ENCODE peak calls at places on chromosome X, in seven cellular contexts. D is IMR-90, B is H9, M is mesendoderm, O is trophoblast cell, E is mesenchymal stem cell, P is H1. F is an unnamed sample.

GRCh38 chrX:36434521-36434920 is 515.0 kb downstream of the CFAP47 start:
- DNase-seq in D (peak; percentile 20), B (no peak), M (no peak), O (no peak), E (no peak), P (no peak), F (no peak)

GRCh38 chrX:12867746-12868145 is 874 bp downstream of the TLR7 start:
- DNase-seq in D (no peak), B (no peak), M (no peak), O (no peak), E (no peak), P (no peak), F (no peak)

GRCh38 chrX:27735914-27736313 is 71.9 kb upstream of the MAGEB10 start:
- DNase-seq in D (no peak), B (no peak), M (no peak), O (no peak), E (no peak), P (no peak), F (no peak)

GRCh38 chrX:115639481-115639880 is 78.5 kb downstream of the PLS3 start:
- DNase-seq in D (no peak), B (no peak), M (no peak), O (no peak), E (no peak), P (no peak), F (no peak)

GRCh38 chrX:966396-967070 is 245.9 kb downstream of the CRLF2 start:
- DNase-seq in D (no peak), B (no peak), M (no peak), O (no peak), E (no peak), P (no peak), F (no peak)

GRCh38 chrX:137118136-137118535 is 84.3 kb upstream of the GPR101 start:
- DNase-seq in D (no peak), B (no peak), M (no peak), O (no peak), E (no peak), P (no peak), F (no peak)

GRCh38 chrX:48976086-48976485 is 4.4 kb upstream of the KCND1 start:
- DNase-seq in D (no peak), B (no peak), M (no peak), O (no peak), E (no peak), P (no peak), F (no peak)

GRCh38 chrX:24025741-24026402 is 1.1 kb downstream of the KLHL15 start:
- DNase-seq in D (peak; percentile 81), B (peak; percentile 70), M (peak; percentile 70), O (peak; percentile 67), E (peak; percentile 76), P (peak; percentile 50), F (no peak)

GRCh38 chrX:15343075-15343476 is 7.8 kb upstream of the PIGA start:
- DNase-seq in D (peak; percentile 60), B (no peak), M (no peak), O (peak; percentile 94), E (peak; percentile 56), P (no peak), F (no peak)

GRCh38 chrX:56107320-56107719 is 124.8 kb upstream of the KLF8 start:
- DNase-seq in D (no peak), B (no peak), M (no peak), O (no peak), E (no peak), P (no peak), F (no peak)

GRCh38 chrX:56802921-56803848 is 74.1 kb downstream of the NBDY start:
- DNase-seq in D (peak; percentile 76), B (peak; percentile 71), M (peak; percentile 70), O (peak; percentile 91), E (peak; percentile 55), P (peak; percentile 56), F (peak; percentile 48)

GRCh38 chrX:133838761-133839676 is 146.4 kb downstream of the GPC3 start:
- DNase-seq in D (peak; percentile 28), B (peak; percentile 43), M (peak; percentile 93), O (peak; percentile 59), E (peak; percentile 48), P (peak; percentile 66), F (peak; percentile 36)

GRCh38 chrX:133171962-133172708 is 46.0 kb downstream of the TFDP3 start:
- DNase-seq in D (no peak), B (no peak), M (peak; percentile 17), O (peak; percentile 57), E (peak; percentile 24), P (no peak), F (peak; percentile 3)

DNA sequence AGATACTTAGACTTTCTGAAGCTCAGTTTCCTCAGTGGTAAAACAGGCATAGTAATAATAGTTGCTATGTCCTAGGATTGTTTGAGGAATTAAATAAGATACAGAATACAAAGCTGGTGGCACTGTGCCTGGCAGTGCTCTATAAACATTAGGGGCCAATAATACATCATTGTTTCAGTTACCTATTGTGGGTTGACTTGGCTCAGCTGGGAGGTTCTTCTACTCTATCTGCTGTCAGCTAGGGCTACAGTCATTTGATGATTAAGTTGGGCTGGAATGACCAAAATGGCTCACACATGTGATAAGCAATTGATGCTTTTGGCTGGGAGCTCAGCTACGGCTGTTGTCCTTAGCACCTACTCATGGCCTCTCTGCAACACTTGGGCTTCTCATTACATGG is 121.2 kb upstream of the USP9X start:
- DNase-seq in D (no peak), B (no peak), M (no peak), O (no peak), E (no peak), P (no peak), F (no peak)
- H3K4me2 ChIP-seq in D (no peak overlapping the region), B (no peak overlapping the region), M (no peak overlapping the region), O (no peak overlapping the region), E (no peak overlapping the region), P (no peak overlapping the region), F (no peak overlapping the region)

GRCh38 chrX:69285401-69285871 is 120.2 kb upstream of the PJA1 start:
- DNase-seq in D (no peak), B (no peak), M (no peak), O (no peak), E (no peak), P (no peak), F (no peak)

GRCh38 chrX:69284491-69284890 is 119.2 kb upstream of the PJA1 start:
- DNase-seq in D (no peak), B (no peak), M (no peak), O (no peak), E (no peak), P (no peak), F (no peak)

GRCh38 chrX:69286546-69286906 is 121.3 kb upstream of the PJA1 start:
- DNase-seq in D (no peak), B (no peak), M (no peak), O (no peak), E (no peak), P (no peak), F (no peak)

GRCh38 chrX:69287025-69287540 is 121.8 kb upstream of the PJA1 start:
- DNase-seq in D (no peak), B (no peak), M (no peak), O (no peak), E (no peak), P (no peak), F (no peak)

GRCh38 chrX:69285881-69286545 is 120.8 kb upstream of the PJA1 start:
- DNase-seq in D (no peak), B (no peak), M (no peak), O (peak; percentile 57), E (peak; percentile 24), P (peak; percentile 81), F (peak; percentile 56)
- H3K4ac ChIP-seq in D (no peak overlapping the region), B (no peak overlapping the region), M (no peak overlapping the region), O (no peak overlapping the region), E (no peak overlapping the region), P (no peak overlapping the region), F (peak overlapping the region; percentile 66)

GRCh38 chrX:63743596-63743995 is 41.4 kb downstream of the ARHGEF9 start:
- DNase-seq in D (no peak), B (no peak), M (no peak), O (no peak), E (no peak), P (no peak), F (no peak)

GRCh38 chrX:63740382-63740781 is 44.6 kb downstream of the ARHGEF9 start:
- DNase-seq in D (no peak), B (no peak), M (no peak), O (no peak), E (no peak), P (no peak), F (no peak)

GRCh38 chrX:63739885-63740284 is 45.1 kb downstream of the ARHGEF9 start:
- DNase-seq in D (no peak), B (peak; percentile 30), M (peak; percentile 23), O (no peak), E (no peak), P (no peak), F (no peak)

GRCh38 chrX:63735882-63736281 is 49.1 kb downstream of the ARHGEF9 start:
- DNase-seq in D (no peak), B (no peak), M (no peak), O (no peak), E (no peak), P (no peak), F (no peak)

DNA sequence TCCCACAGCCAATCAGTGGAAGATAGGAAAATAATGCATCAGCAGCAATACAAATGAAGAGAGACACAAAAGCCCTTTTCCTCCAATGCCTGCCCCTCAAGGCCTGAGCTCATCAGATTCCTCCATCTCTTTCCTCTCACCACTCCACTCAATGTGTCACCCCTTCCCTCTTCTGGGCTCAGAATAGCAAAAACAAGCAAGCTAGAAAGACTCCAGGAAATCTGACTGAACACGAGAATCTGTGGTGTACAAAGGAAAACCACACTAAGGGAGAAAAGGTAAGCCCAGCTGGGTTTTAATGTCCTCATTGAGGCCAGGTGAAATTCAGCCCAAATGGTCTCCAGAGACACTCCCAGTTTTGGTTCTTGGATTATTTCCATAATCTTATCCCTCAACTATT is 46.3 kb downstream of the ARHGEF9 start:
- DNase-seq in D (peak; percentile 6), B (no peak), M (no peak), O (no peak), E (no peak), P (no peak), F (no peak)
- H3K4me1 ChIP-seq in D (peaks cover 2% of the 10 kb centered on the region), B (no peaks in the 10 kb centered on the region), M (no peaks in the 10 kb centered on the region), O (no peaks in the 10 kb centered on the region), E (no peaks in the 10 kb centered on the region), P (no peaks in the 10 kb centered on the region), F (no peaks in the 10 kb centered on the region)

GRCh38 chrX:73943572-73943899 is 360.4 kb upstream of the ZCCHC13 start:
- DNase-seq in D (no peak), B (no peak), M (no peak), O (no peak), E (no peak), P (no peak), F (no peak)

GRCh38 chrX:73944582-73944947 is 359.4 kb upstream of the ZCCHC13 start:
- DNase-seq in D (peak; percentile 6), B (no peak), M (peak; percentile 23), O (no peak), E (no peak), P (no peak), F (no peak)

GRCh38 chrX:73943900-73944581 is 359.9 kb upstream of the ZCCHC13 start:
- DNase-seq in D (peak; percentile 91), B (peak; percentile 94), M (peak; percentile 91), O (peak; percentile 94), E (peak; percentile 86), P (peak; percentile 80), F (peak; percentile 59)

DNA sequence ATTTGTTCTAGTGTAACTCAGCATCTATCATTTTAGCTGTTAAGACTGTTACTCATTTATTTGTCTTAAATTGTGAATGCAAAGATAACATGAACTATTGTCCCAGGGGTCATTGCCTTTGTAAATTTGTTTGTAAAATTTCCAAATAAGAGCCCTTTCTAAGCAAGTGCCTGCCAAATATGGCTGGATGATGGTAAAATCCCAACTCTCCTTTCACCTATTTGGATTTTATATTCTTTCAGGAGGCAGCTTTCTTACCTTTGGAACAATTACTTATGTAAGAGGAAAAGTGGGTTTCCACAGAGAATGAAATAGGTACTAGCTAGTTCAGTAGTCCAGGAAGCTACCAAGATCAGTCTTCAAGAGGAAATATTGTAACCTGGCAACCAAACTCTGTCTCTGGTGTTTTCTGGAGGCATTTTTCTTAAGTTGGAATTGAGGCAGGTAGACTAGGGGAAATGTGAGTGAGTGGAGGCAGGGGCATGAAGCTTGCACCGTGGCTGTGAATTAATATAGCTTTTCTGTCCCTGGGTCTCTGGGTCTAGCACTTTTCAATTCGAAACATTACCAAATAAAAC is 363.0 kb upstream of the ZCCHC13 start:
- DNase-seq in D (no peak), B (no peak), M (no peak), O (peak; percentile 14), E (no peak), P (no peak), F (no peak)
- H3K4me2 ChIP-seq in D (no peak overlapping the region), B (no peak overlapping the region), M (no peak overlapping the region), O (no peak overlapping the region), E (no peak overlapping the region), P (no peak overlapping the region), F (no peak overlapping the region)

F was measured in neuronal stem cell.